ENCODE peak calls at places on chromosomes 6 and 20, in eight cellular contexts. Z is prostate gland; M is left ventricle myocardium inferior; L is CD8-positive, alpha-beta memory T cell; P is T-helper 17 cell; C is retina; B is effector CD4-positive, alpha-beta T cell; D is GM04504. F is an unnamed sample.

GRCh38 chr6:132788658-132789397 is 9.6 kb downstream of the SLC18B1 start:
- DNase-seq in Z (no peak), M (no peak), L (no peak), P (no peak), C (no peak), B (no peak), D (no peak), F (no peak)

GRCh38 chr6:44285552-44286284 is 15.5 kb downstream of the TMEM151B start:
- DNase-seq in Z (no peak), M (no peak), L (no peak), P (no peak), C (no peak), B (no peak), D (no peak), F (no peak)

GRCh38 chr6:20319520-20320357 is 81.9 kb upstream of the E2F3 start:
- DNase-seq in Z (no peak), M (no peak), L (peak; percentile 80), P (peak; percentile 55), C (no peak), B (peak; percentile 62), D (no peak), F (no peak)

GRCh38 chr20:371755-372542 is 8.6 kb upstream of the TRIB3 start:
- DNase-seq in Z (peak; percentile 64), M (no peak), L (no peak), P (no peak), C (no peak), B (no peak), D (peak; percentile 88), F (no peak)

GRCh38 chr20:51456511-51457280 is 85.8 kb downstream of the NFATC2 start:
- DNase-seq in Z (peak; percentile 94), M (peak; percentile 95), L (no peak), P (no peak), C (peak; percentile 32), B (no peak), D (peak; percentile 93), F (no peak)

GRCh38 chr6:118350881-118351430 is 197.1 kb upstream of the PLN start:
- DNase-seq in Z (no peak), M (no peak), L (no peak), P (no peak), C (no peak), B (no peak), D (no peak), F (no peak)

GRCh38 chr20:31842471-31843157 is 2.8 kb downstream of the FOXS1 start:
- DNase-seq in Z (no peak), M (peak; percentile 77), L (no peak), P (no peak), C (peak; percentile 59), B (no peak), D (no peak), F (no peak)

GRCh38 chr20:2879148-2879547 is 5.9 kb downstream of the PTPRA start:
- DNase-seq in Z (no peak), M (no peak), L (no peak), P (no peak), C (no peak), B (no peak), D (peak; percentile 87), F (no peak)

GRCh38 chr20:38007526-38007925 is 25.7 kb downstream of the TTI1 start:
- DNase-seq in Z (no peak), M (no peak), L (no peak), P (no peak), C (no peak), B (no peak), D (no peak), F (no peak)

GRCh38 chr20:45100563-45101245 is at the start of gene KCNS1:
- DNase-seq in Z (no peak), M (no peak), L (no peak), P (no peak), C (peak; percentile 69), B (no peak), D (no peak), F (no peak)

GRCh38 chr6:100381111-100381510 is 83.6 kb downstream of the SIM1 start:
- DNase-seq in Z (no peak), M (no peak), L (no peak), P (no peak), C (no peak), B (no peak), D (peak; percentile 38), F (no peak)

GRCh38 chr6:25054469-25054868 is 118.7 kb upstream of the RIPOR2 start:
- DNase-seq in Z (no peak), M (no peak), L (no peak), P (no peak), C (no peak), B (no peak), D (peak; percentile 54), F (no peak)

GRCh38 chr20:59027746-59028320 is 4.3 kb downstream of the ATP5F1E start:
- DNase-seq in Z (no peak), M (no peak), L (no peak), P (no peak), C (no peak), B (no peak), D (no peak), F (no peak)